ENCODE peak calls at places on chromosomes 16 and 17, in six cellular contexts. G is HCEC 1CT, Y is stomach, D is NCI-H146, I is ELF-1, U is skeletal muscle cell. B is an unnamed sample.

GRCh38 chr17:75516255-75516618 is at the start of gene TSEN54:
- DNase-seq in G (peak; percentile 92), Y (peak; percentile 96), D (peak; percentile 90), I (peak; percentile 83), U (peak; percentile 43), B (peak; percentile 64)

GRCh38 chr17:29196784-29197515 is 16.8 kb upstream of the MYO18A start:
- DNase-seq in G (no peak), Y (no peak), D (no peak), I (no peak), U (no peak), B (no peak)

GRCh38 chr16:84044108-84044488 is 1.5 kb upstream of the SLC38A8 start:
- DNase-seq in G (peak; percentile 3), Y (no peak), D (peak; percentile 43), I (peak; percentile 80), U (no peak), B (no peak)

GRCh38 chr17:21680366-21680765 is 12.0 kb upstream of the KCNJ18 start:
- DNase-seq in G (no peak), Y (no peak), D (no peak), I (peak; percentile 38), U (no peak), B (no peak)

GRCh38 chr16:17629936-17630335 is 159.2 kb upstream of the XYLT1 start:
- DNase-seq in G (no peak), Y (no peak), D (no peak), I (no peak), U (no peak), B (no peak)

GRCh38 chr17:7856081-7856791 is 1.1 kb downstream of the NAA38 start:
- DNase-seq in G (peak; percentile 30), Y (no peak), D (no peak), I (peak; percentile 45), U (no peak), B (no peak)

GRCh38 chr17:45226620-45227019 is 4.9 kb downstream of the FMNL1 start:
- DNase-seq in G (no peak), Y (no peak), D (no peak), I (no peak), U (no peak), B (no peak)

GRCh38 chr17:17989618-17990017 is 17.0 kb downstream of the DRC3 start:
- DNase-seq in G (no peak), Y (no peak), D (no peak), I (no peak), U (no peak), B (no peak)

GRCh38 chr16:67163164-67163902 is 1.2 kb upstream of the HSF4 start:
- DNase-seq in G (no peak), Y (no peak), D (peak; percentile 83), I (peak; percentile 77), U (no peak), B (no peak)

GRCh38 chr16:4371481-4372314 is at the start of gene VASN:
- DNase-seq in G (peak; percentile 63), Y (peak; percentile 88), D (peak; percentile 60), I (peak; percentile 86), U (no peak), B (no peak)

GRCh38 chr16:83887088-83887487 is 11.8 kb upstream of the MLYCD start:
- DNase-seq in G (no peak), Y (peak; percentile 46), D (peak; percentile 26), I (no peak), U (no peak), B (no peak)

GRCh38 chr17:81487487-81488275 is 24.9 kb downstream of the ACTG1 start:
- DNase-seq in G (peak; percentile 65), Y (peak; percentile 85), D (peak; percentile 85), I (peak; percentile 65), U (no peak), B (no peak)

GRCh38 chr17:63399316-63399715 is 46.8 kb downstream of the CYB561 start:
- DNase-seq in G (peak; percentile 37), Y (no peak), D (no peak), I (no peak), U (no peak), B (no peak)

GRCh38 chr17:29407856-29408255 is 17.7 kb downstream of the TAOK1 start:
- DNase-seq in G (peak; percentile 41), Y (no peak), D (no peak), I (no peak), U (no peak), B (no peak)

GRCh38 chr17:60230358-60230757 is 80.6 kb downstream of the CA4 start:
- DNase-seq in G (no peak), Y (no peak), D (no peak), I (no peak), U (no peak), B (no peak)

GRCh38 chr17:6936370-6937028 is 59.4 kb upstream of the ALOX12 start:
- DNase-seq in G (peak; percentile 31), Y (no peak), D (no peak), I (no peak), U (no peak), B (no peak)

GRCh38 chr16:69859105-69859969 is 91.8 kb upstream of the CLEC18A start:
- DNase-seq in G (no peak), Y (peak; percentile 44), D (peak; percentile 11), I (peak; percentile 64), U (no peak), B (no peak)

GRCh38 chr17:82518826-82519810 is at the start of gene FOXK2:
- DNase-seq in G (peak; percentile 95), Y (peak; percentile 95), D (peak; percentile 95), I (peak; percentile 93), U (peak; percentile 89), B (peak; percentile 83)

GRCh38 chr16:50306287-50306686 is 39.9 kb downstream of the ADCY7 start:
- DNase-seq in G (no peak), Y (peak; percentile 17), D (no peak), I (no peak), U (no peak), B (no peak)

GRCh38 chr17:35540589-35541404 is 3.3 kb upstream of the SLFN12L start:
- DNase-seq in G (peak; percentile 38), Y (peak; percentile 41), D (no peak), I (no peak), U (peak; percentile 18), B (no peak)

GRCh38 chr16:73254983-73255382 is 207.1 kb upstream of the ZFHX3 start:
- DNase-seq in G (no peak), Y (no peak), D (no peak), I (no peak), U (no peak), B (no peak)

GRCh38 chr17:46977348-46977747 is 1.7 kb downstream of the RPRML start:
- DNase-seq in G (peak; percentile 57), Y (peak; percentile 39), D (peak; percentile 95), I (peak; percentile 91), U (no peak), B (no peak)

GRCh38 chr16:89022051-89022836 is 45.2 kb upstream of the CBFA2T3 start:
- DNase-seq in G (no peak), Y (no peak), D (no peak), I (no peak), U (no peak), B (no peak)

GRCh38 chr16:1997591-1998359 is 8.0 kb downstream of the SYNGR3 start:
- DNase-seq in G (no peak), Y (no peak), D (no peak), I (no peak), U (no peak), B (no peak)

GRCh38 chr16:24906199-24906808 is 60.5 kb downstream of the SLC5A11 start:
- DNase-seq in G (peak; percentile 22), Y (no peak), D (peak; percentile 18), I (peak; percentile 35), U (peak; percentile 8), B (no peak)

GRCh38 chr17:67575325-67575724 is 142.4 kb upstream of the NOL11 start:
- DNase-seq in G (no peak), Y (no peak), D (peak; percentile 97), I (peak; percentile 11), U (no peak), B (no peak)

GRCh38 chr16:19911747-19912146 is 27.1 kb upstream of the GPRC5B start:
- DNase-seq in G (no peak), Y (no peak), D (no peak), I (no peak), U (no peak), B (no peak)

GRCh38 chr17:70938311-70938710 is 769.0 kb downstream of the KCNJ2 start:
- DNase-seq in G (no peak), Y (no peak), D (peak; percentile 75), I (peak; percentile 4), U (no peak), B (no peak)

GRCh38 chr17:58335061-58335731 is 6.6 kb upstream of the TSPOAP1 start:
- DNase-seq in G (no peak), Y (no peak), D (no peak), I (no peak), U (no peak), B (no peak)

GRCh38 chr17:62587554-62587953 is 39.9 kb upstream of the MRC2 start:
- DNase-seq in G (no peak), Y (no peak), D (no peak), I (no peak), U (no peak), B (no peak)

GRCh38 chr16:14202697-14203096 is 131.6 kb downstream of the MRTFB start:
- DNase-seq in G (peak; percentile 16), Y (no peak), D (peak; percentile 93), I (no peak), U (no peak), B (no peak)

GRCh38 chr17:64081802-64082799 is 47.8 kb downstream of the ERN1 start:
- DNase-seq in G (peak; percentile 77), Y (no peak), D (peak; percentile 78), I (no peak), U (peak; percentile 62), B (no peak)

GRCh38 chr17:81097134-81097942 is 62.4 kb downstream of the BAIAP2 start:
- DNase-seq in G (peak; percentile 78), Y (peak; percentile 74), D (no peak), I (peak; percentile 83), U (peak; percentile 57), B (peak; percentile 63)

GRCh38 chr16:30761427-30761927 is 385 bp downstream of the CFAP119 start:
- DNase-seq in G (peak; percentile 11), Y (no peak), D (peak; percentile 81), I (peak; percentile 71), U (no peak), B (no peak)

GRCh38 chr16:88905563-88905962 is 39.1 kb upstream of the PABPN1L start:
- DNase-seq in G (no peak), Y (no peak), D (peak; percentile 12), I (no peak), U (no peak), B (no peak)

GRCh38 chr16:20906225-20906870 is 5.8 kb downstream of the LYRM1 start:
- DNase-seq in G (peak; percentile 91), Y (no peak), D (no peak), I (no peak), U (peak; percentile 74), B (no peak)

GRCh38 chr16:89308391-89309333 is 91.2 kb downstream of the ZNF778 start:
- DNase-seq in G (no peak), Y (no peak), D (no peak), I (peak; percentile 65), U (no peak), B (no peak)

GRCh38 chr16:54430491-54431030 is 144.0 kb upstream of the IRX3 start:
- DNase-seq in G (no peak), Y (no peak), D (no peak), I (peak; percentile 65), U (peak; percentile 25), B (no peak)

GRCh38 chr16:6131526-6132050 is 1034.0 kb upstream of the EEF2KMT start:
- DNase-seq in G (no peak), Y (no peak), D (no peak), I (no peak), U (no peak), B (no peak)

B was measured in smooth muscle cell of the brain vasculature.